ENCODE peak calls at places on chromosome 12, in six cellular contexts. O is transverse colon, Y is GM12892, C is Peyer's patch, G is NB4, K is A549. I is an unnamed sample.

GRCh38 chr12:89306827-89307498 is 45.3 kb downstream of the DUSP6 start:
- DNase-seq in Y (no peak), G (peak), K (no peak), O (no peak), C (no peak), I (no peak)

GRCh38 chr12:113328368-113328889 is 6.5 kb downstream of the SLC8B1 start:
- DNase-seq in Y (no peak), G (no peak), O (no peak), C (no peak), K (no peak), I (no peak)

GRCh38 chr12:21819678-21820077 is 45.2 kb upstream of the KCNJ8 start:
- DNase-seq in O (no peak), Y (no peak), K (no peak), C (no peak), G (no peak), I (no peak)

GRCh38 chr12:2372735-2373134 is 319.9 kb downstream of the CACNA1C start:
- DNase-seq in Y (no peak), C (no peak), O (no peak), G (no peak), K (no peak), I (no peak)

GRCh38 chr12:121845699-121846098 is 13.0 kb downstream of the HPD start:
- DNase-seq in G (no peak), C (no peak), O (no peak), Y (no peak), K (no peak), I (no peak)

GRCh38 chr12:113114447-113115178 is 20.9 kb downstream of the RASAL1 start:
- DNase-seq in Y (no peak), G (no peak), K (no peak), C (no peak), O (no peak), I (no peak)

GRCh38 chr12:121015825-121016766 is at the start of gene C12orf43:
- DNase-seq in K (peak), Y (peak), C (peak), O (peak), G (peak), I (peak)

GRCh38 chr12:75706786-75707605 is 195.6 kb upstream of the KRR1 start:
- DNase-seq in Y (no peak), G (no peak), K (no peak), O (no peak), C (no peak), I (no peak)

GRCh38 chr12:72790273-72790672 is 518.1 kb downstream of the TRHDE start:
- DNase-seq in O (no peak), Y (no peak), C (no peak), G (no peak), K (no peak), I (no peak)

GRCh38 chr12:98438826-98439225 is 76.6 kb upstream of the TMPO start:
- DNase-seq in K (no peak), C (no peak), Y (no peak), O (no peak), G (peak), I (no peak)

GRCh38 chr12:75704664-75705063 is 193.3 kb upstream of the KRR1 start:
- DNase-seq in Y (no peak), C (no peak), K (no peak), G (no peak), O (no peak), I (no peak)

GRCh38 chr12:51460519-51460918 is 35.9 kb downstream of the SLC4A8 start:
- DNase-seq in C (no peak), O (no peak), G (no peak), K (peak), Y (no peak), I (no peak)

GRCh38 chr12:53452159-53453077 is 516 bp downstream of the PCBP2 start:
- DNase-seq in G (peak), K (peak), C (peak), Y (peak), O (peak), I (peak)

GRCh38 chr12:131167334-131167733 is 213.6 kb downstream of the ADGRD1 start:
- DNase-seq in G (no peak), Y (no peak), K (no peak), O (no peak), C (no peak), I (no peak)

GRCh38 chr12:54195736-54196347 is 7.1 kb upstream of the SMUG1 start:
- DNase-seq in C (no peak), K (no peak), G (peak), Y (no peak), O (no peak), I (peak)

GRCh38 chr12:116233669-116234068 is 43.8 kb downstream of the MED13L start:
- DNase-seq in Y (no peak), C (no peak), G (no peak), K (no peak), O (no peak), I (no peak)

GRCh38 chr12:117489671-117490070 is 128.2 kb upstream of the NOS1 start:
- DNase-seq in C (no peak), Y (no peak), O (no peak), K (no peak), G (no peak), I (no peak)

GRCh38 chr12:102172436-102172835 is 25.2 kb downstream of the PMCH start:
- DNase-seq in C (no peak), G (no peak), Y (no peak), K (no peak), O (no peak), I (no peak)

GRCh38 chr12:10101648-10102220 is 2.9 kb upstream of the CLEC1A start:
- DNase-seq in Y (no peak), O (no peak), G (no peak), K (no peak), C (no peak), I (no peak)

GRCh38 chr12:10095971-10096370 is 2.8 kb downstream of the CLEC1A start:
- DNase-seq in O (no peak), G (no peak), Y (no peak), C (no peak), K (no peak), I (no peak)

GRCh38 chr12:10097521-10097920 is 1.3 kb downstream of the CLEC1A start:
- DNase-seq in G (no peak), K (no peak), C (no peak), O (no peak), Y (no peak), I (no peak)

GRCh38 chr12:10101042-10101579 is 2.3 kb upstream of the CLEC1A start:
- DNase-seq in O (no peak), Y (no peak), G (no peak), C (no peak), K (no peak), I (peak)

GRCh38 chr12:10098762-10099161 is at the start of gene CLEC1A:
- DNase-seq in C (no peak), G (no peak), O (no peak), Y (no peak), K (no peak), I (no peak)
- TF ChIP-seq POLR2A in C (no peak), G (no peak), O (peak), Y (no peak), K (no peak), I (no peak)

GRCh38 chr12:8033153-8034044 is 883 bp downstream of the FOXJ2 start:
- DNase-seq in O (peak), Y (peak), K (peak), G (peak), C (peak), I (peak)
- TF ChIP-seq POLR2A in O (no peak), Y (no peak), K (peak), G (no peak), C (no peak), I (no peak)

GRCh38 chr12:32755051-32755653 is 545 bp downstream of the YARS2 start:
- DNase-seq in O (peak), G (peak), Y (peak), K (peak), C (peak), I (peak)
- TF ChIP-seq POLR2A in O (no peak), G (no peak), Y (no peak), K (peak), C (no peak), I (peak)

GRCh38 chr12:57751788-57752667 is at the start of gene CDK4:
- DNase-seq in G (peak), O (peak), K (peak), Y (peak), C (peak), I (peak)
- TF ChIP-seq POLR2A in G (peak), O (peak), K (peak), Y (peak), C (peak), I (peak)

I was measured in H54.